ENCODE peak calls at places on chromosome 1, in five cellular contexts. C, J, E, T and Y are unnamed samples. For H3K9me3, the result is how much of the 10 kb centered on the place peaks cover.

GRCh38 chr1:200866521-200866920 is 6.3 kb upstream of the GPR25 start:
- DNase-seq in C (no peak), J (no peak), E (no peak), T (no peak), Y (no peak)

GRCh38 chr1:215482079-215482478 is 85.0 kb upstream of the KCTD3 start:
- DNase-seq in C (no peak), J (no peak), E (no peak), T (no peak), Y (no peak)

GRCh38 chr1:10681296-10682113 is 114.9 kb downstream of the CASZ1 start:
- DNase-seq in C (no peak), J (no peak), E (no peak), T (no peak), Y (no peak)

GRCh38 chr1:210692796-210693195 is 364.1 kb downstream of the HHAT start:
- DNase-seq in C (no peak), J (no peak), E (no peak), T (no peak), Y (no peak)

GRCh38 chr1:180542530-180543171 is 16.1 kb upstream of the OVAAL start:
- DNase-seq in C (no peak), J (no peak), E (no peak), T (no peak), Y (no peak)

GRCh38 chr1:223444411-223444810 is 51.2 kb downstream of the CCDC185 start:
- DNase-seq in C (no peak), J (no peak), E (no peak), T (no peak), Y (no peak)

GRCh38 chr1:101130673-101131072 is 105.1 kb upstream of the DPH5 start:
- DNase-seq in C (no peak), J (no peak), E (peak), T (no peak), Y (no peak)

GRCh38 chr1:72557446-72558049 is 275.2 kb upstream of the NEGR1 start:
- DNase-seq in C (no peak), J (no peak), E (no peak), T (no peak), Y (no peak)

GRCh38 chr1:81690881-81691453 is 109.8 kb upstream of the ADGRL2 start:
- DNase-seq in C (no peak), J (no peak), E (no peak), T (no peak), Y (no peak)

GRCh38 chr1:111161843-111162242 is 21.8 kb downstream of the CEPT1 start:
- DNase-seq in C (no peak), J (no peak), E (peak), T (no peak), Y (no peak)

GRCh38 chr1:67393240-67393639 is 37.0 kb downstream of the SERBP1 start:
- DNase-seq in C (peak), J (no peak), E (no peak), T (no peak), Y (no peak)

GRCh38 chr1:9836632-9836960 is 12.8 kb upstream of the CLSTN1 start:
- DNase-seq in C (no peak), J (peak), E (no peak), T (no peak), Y (no peak)

GRCh38 chr1:46202975-46203737 is at the start of gene LURAP1:
- DNase-seq in C (peak), J (peak), E (peak), T (no peak), Y (no peak)

GRCh38 chr1:42737257-42737656 is 2.8 kb downstream of the CLDN19 start:
- DNase-seq in C (peak), J (no peak), E (no peak), T (no peak), Y (peak)

GRCh38 chr1:172338295-172338735 is 82.2 kb upstream of the C1orf105 start:
- DNase-seq in C (no peak), J (no peak), E (no peak), T (no peak), Y (no peak)

GRCh38 chr1:26044414-26044813 is 1.5 kb downstream of the SLC30A2 start:
- DNase-seq in C (no peak), J (no peak), E (no peak), T (no peak), Y (no peak)

GRCh38 chr1:57741521-57741920 is 317.7 kb upstream of the DAB1 start:
- DNase-seq in C (no peak), J (no peak), E (no peak), T (no peak), Y (no peak)

GRCh38 chr1:225430301-225430700 is 2.5 kb upstream of the LBR start:
- DNase-seq in C (no peak), J (peak), E (no peak), T (no peak), Y (no peak)

GRCh38 chr1:86296305-86297205 is 99.6 kb downstream of the ODF2L start:
- DNase-seq in C (no peak), J (no peak), E (peak), T (no peak), Y (no peak)

GRCh38 chr1:31327381-31327780 is 30.5 kb downstream of the ZCCHC17 start:
- DNase-seq in C (no peak), J (no peak), E (no peak), T (no peak), Y (no peak)

GRCh38 chr1:31976401-31976800 is 37.3 kb upstream of the KHDRBS1 start:
- DNase-seq in C (no peak), J (no peak), E (no peak), T (no peak), Y (no peak)

GRCh38 chr1:44632511-44633072 is 41.7 kb downstream of the TMEM53 start:
- DNase-seq in C (no peak), J (no peak), E (peak), T (no peak), Y (no peak)

GRCh38 chr1:25503551-25504426 is 39.6 kb upstream of the LDLRAP1 start:
- DNase-seq in C (peak), J (peak), E (no peak), T (peak), Y (no peak)

GRCh38 chr1:230639714-230640209 is 2.5 kb upstream of the COG2 start:
- DNase-seq in C (no peak), J (no peak), E (no peak), T (no peak), Y (no peak)

GRCh38 chr1:201169971-201170532 is 15.8 kb upstream of the TMEM9 start:
- DNase-seq in C (no peak), J (no peak), E (no peak), T (no peak), Y (peak)

GRCh38 chr1:2443285-2444137 is 31.1 kb upstream of the PEX10 start:
- DNase-seq in C (no peak), J (no peak), E (no peak), T (no peak), Y (no peak)

GRCh38 chr1:225424562-225425210 is 3.2 kb downstream of the LBR start:
- DNase-seq in C (no peak), J (no peak), E (no peak), T (no peak), Y (no peak)

GRCh38 chr1:67524143-67525052 is 94.2 kb upstream of the SERBP1 start:
- DNase-seq in C (no peak), J (no peak), E (no peak), T (no peak), Y (no peak)

GRCh38 chr1:244171241-244171985 is 120.3 kb downstream of the ZBTB18 start:
- DNase-seq in C (no peak), J (no peak), E (no peak), T (no peak), Y (no peak)

DNA sequence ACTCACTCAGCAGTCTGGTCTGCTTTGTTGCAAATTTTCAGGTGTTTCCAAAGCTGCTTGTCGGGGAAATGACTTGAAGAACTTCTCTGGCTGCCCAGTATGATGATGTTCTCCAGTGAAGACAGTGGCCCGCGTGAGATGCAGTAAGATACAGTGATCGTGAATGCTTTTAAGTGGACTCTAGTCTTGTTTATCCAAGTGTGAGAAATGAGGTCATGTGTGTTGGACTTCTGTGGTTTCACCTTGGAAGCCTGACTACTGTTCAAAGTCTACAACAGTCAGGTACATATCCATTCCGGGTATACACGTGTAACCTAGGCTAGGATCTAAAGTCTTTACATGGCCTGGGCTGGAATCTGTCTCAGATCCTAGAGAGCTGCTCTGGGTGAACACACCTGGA is 29.1 kb downstream of the ZNF695 start:
- DNase-seq in C (no peak), J (no peak), E (no peak), T (no peak), Y (no peak)
- H3K9me3 ChIP-seq in C (under half), J (under half), E (under half), T (half or more), Y (under half)

GRCh38 chr1:63203641-63204040 is 118.7 kb upstream of the FOXD3 start:
- DNase-seq in C (no peak), J (no peak), E (no peak), T (no peak), Y (no peak)

GRCh38 chr1:63198921-63199530 is 123.3 kb upstream of the FOXD3 start:
- DNase-seq in C (no peak), J (no peak), E (no peak), T (no peak), Y (no peak)

GRCh38 chr1:63199666-63200065 is 122.7 kb upstream of the FOXD3 start:
- DNase-seq in C (no peak), J (no peak), E (no peak), T (no peak), Y (no peak)
- TF ChIP-seq EP300 in C (no peak), J (no peak), E (no peak), T (no peak), Y (no peak)

GRCh38 chr1:49229555-49229954 is 452.9 kb upstream of the BEND5 start:
- DNase-seq in C (no peak), J (no peak), E (no peak), T (no peak), Y (no peak)

GRCh38 chr1:49240709-49241221 is 464.1 kb upstream of the BEND5 start:
- DNase-seq in C (no peak), J (no peak), E (no peak), T (no peak), Y (no peak)

DNA sequence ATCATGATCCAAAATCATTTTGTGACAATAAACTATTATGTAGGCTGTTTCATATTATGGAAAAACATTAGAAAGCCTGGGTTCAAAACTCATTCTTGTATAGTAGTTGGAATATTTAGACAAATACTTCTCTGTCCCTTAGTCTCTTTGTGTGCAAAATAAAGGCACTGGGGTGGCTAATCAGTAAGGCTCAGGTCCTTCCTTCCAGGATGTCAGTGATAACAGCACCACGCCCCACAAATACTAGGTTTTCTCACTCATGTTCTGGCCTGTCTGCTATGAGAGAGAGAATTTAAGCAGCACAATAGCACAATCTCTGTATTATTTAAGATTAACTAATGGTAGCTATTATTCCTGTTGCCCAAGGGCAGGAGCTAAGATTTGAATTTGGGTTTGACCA is 458.3 kb upstream of the BEND5 start:
- DNase-seq in C (no peak), J (no peak), E (no peak), T (no peak), Y (no peak)
- H3K9me3 ChIP-seq in C (under half), J (under half), E (under half), T (half or more), Y (under half)

DNA sequence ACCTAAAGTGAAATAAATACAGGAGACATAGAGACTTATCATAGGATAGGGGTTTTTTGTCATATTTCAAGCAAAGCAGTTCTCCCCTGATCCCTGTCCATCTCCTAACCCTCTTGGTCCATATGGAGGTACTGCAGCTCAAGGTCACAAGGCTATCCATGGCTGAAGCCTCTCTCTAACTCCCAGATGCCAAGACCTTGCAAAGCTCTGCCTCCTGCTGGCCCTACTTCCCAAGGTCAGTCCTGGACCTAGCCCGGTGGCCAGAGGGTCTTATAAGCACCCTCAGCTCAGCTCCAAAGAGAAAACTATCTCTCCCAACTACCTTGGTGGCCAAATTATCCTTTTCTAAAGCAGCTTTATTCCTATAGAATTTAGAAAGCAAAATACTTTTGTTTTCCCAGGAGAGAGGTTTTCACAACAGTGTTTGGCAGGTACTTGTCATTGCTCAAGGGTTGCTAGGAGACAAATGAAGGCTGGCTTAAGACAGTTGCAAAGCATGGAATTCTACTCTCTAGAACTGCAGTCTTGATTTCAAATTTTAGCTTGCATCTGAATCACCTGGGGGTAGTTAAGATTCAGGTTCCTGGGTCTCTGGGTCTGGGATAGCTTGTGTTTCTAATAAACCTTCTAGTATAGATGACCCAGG is 121.5 kb downstream of the XCL2 start:
- DNase-seq in C (no peak), J (no peak), E (peak), T (no peak), Y (no peak)
- TF ChIP-seq EP300 in C (no peak), J (no peak), E (no peak), T (no peak), Y (no peak)

DNA sequence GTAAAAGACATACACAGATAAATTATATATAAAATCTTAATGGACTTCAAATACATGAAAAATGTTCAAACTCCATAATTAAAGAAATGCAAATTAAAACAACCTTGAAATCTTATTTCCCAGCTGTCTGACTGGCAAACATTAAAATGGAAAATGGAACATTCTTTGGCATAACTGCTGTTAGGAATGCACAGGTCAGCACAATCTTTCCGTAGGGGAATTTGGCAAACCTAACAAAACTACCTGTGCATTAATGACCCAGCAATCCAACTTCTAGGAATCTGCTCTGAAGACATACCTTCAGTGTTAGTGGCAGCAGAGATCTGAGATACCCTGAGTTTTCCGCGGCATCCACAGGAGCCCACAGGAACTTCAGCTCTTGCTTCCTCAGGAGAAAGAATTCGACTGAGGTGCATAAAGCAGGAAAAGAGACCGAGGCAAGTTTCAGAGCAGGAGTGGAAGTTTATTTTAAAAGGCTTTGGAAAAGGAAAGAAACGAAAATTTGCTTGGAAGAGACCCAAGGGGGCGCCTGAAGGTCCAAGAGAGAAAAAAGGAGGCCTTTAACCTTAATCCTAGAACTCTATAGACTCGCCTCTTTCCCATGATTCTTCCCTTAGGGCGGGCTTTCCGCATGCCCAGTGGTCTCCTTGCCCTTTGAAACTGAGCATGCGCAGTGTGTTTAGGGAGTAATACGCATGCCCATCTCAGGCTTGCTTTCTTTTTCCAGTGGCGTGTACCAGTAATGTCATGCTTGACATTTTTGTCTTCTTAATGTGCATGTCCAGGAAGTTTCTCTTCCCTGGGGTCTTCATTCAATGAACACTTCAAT is 24.8 kb downstream of the LYPD8 start:
- DNase-seq in C (no peak), J (no peak), E (peak), T (no peak), Y (no peak)
- H3K9me3 ChIP-seq in C (under half), J (under half), E (under half), T (half or more), Y (under half)

GRCh38 chr1:182351790-182352364 is 39.7 kb downstream of the GLUL start:
- DNase-seq in C (no peak), J (no peak), E (no peak), T (no peak), Y (peak)
- TF ChIP-seq EP300 in C (no peak), J (no peak), E (no peak), T (no peak), Y (peak)

GRCh38 chr1:187999973-188000372 is 1171.2 kb downstream of the PLA2G4A start:
- DNase-seq in C (no peak), J (no peak), E (no peak), T (no peak), Y (no peak)
- H3K9me3 ChIP-seq in C (under half), J (under half), E (under half), T (under half), Y (under half)

DNA sequence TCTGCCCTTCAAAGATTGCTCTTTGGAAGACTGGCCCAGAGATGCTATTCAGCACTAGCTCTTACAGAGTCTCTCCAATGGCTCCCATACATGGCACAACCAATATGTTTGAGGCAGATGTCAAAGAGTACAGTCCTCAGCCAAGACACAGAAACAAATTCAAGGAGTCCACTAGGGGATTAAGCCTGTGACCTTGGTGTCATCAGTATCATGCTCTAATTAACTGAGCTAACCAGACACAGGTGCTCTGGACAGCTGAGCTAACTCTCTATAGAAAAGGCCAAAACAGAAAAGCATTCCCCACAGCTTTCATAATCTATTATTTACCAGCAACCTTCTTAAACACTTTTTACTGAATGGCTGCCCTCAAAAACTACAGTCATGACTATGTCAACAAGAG is 666.0 kb upstream of the PLXNA2 start:
- DNase-seq in C (no peak), J (no peak), E (no peak), T (no peak), Y (no peak)
- TF ChIP-seq EP300 in C (no peak), J (no peak), E (no peak), T (no peak), Y (no peak)

DNA sequence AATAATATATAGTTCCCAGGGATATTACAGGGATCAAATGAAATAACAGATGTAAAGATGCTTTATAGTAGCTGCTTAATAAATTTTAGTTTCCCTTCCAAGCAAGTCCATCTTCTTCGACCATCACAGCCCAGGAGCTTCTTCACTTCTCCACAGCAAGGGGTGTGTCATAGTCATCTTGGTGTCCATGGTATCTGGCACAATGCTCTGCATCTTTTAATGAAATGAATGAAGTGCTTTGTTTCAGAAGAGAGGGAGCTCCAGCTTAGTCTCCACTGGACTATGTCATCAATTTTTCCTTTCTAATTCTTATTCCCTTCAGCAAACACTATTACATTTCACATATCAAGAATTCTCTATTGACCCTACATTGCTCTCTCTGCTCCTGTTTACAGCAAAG is 4.9 kb upstream of the MACF1 start:
- DNase-seq in C (no peak), J (no peak), E (no peak), T (no peak), Y (no peak)
- H3K9me3 ChIP-seq in C (under half), J (under half), E (under half), T (under half), Y (under half)